ENCODE peak calls at places on chromosomes 7 and 10, in five cellular contexts. X, O, R, D and V are unnamed samples.

GRCh38 chr10:74936577-74937445 is 110.4 kb downstream of the KAT6B start:
- DNase-seq in X (no peak), R (no peak), O (no peak), D (no peak), V (no peak)

GRCh38 chr10:115073796-115074195 is 19.4 kb upstream of the ATRNL1 start:
- DNase-seq in O (no peak), X (no peak), D (no peak), R (no peak), V (no peak)

GRCh38 chr10:59536151-59536550 is 173.5 kb downstream of the SLC16A9 start:
- DNase-seq in D (peak), X (no peak), O (no peak), R (no peak), V (peak)

GRCh38 chr7:131845573-131846337 is 289.3 kb upstream of the PODXL start:
- DNase-seq in O (no peak), R (no peak), X (no peak), D (no peak), V (no peak)

GRCh38 chr10:132392811-132393694 is 3.9 kb upstream of the PWWP2B start:
- DNase-seq in O (no peak), X (no peak), R (no peak), D (peak), V (peak)

GRCh38 chr10:112687647-112688046 is 240.6 kb downstream of the VTI1A start:
- DNase-seq in D (no peak), O (no peak), X (no peak), R (no peak), V (peak)

GRCh38 chr7:141076377-141076776 is 2.5 kb downstream of the TMEM178B start:
- DNase-seq in X (no peak), D (no peak), O (peak), R (no peak), V (no peak)

GRCh38 chr10:116925061-116925460 is 75.8 kb downstream of the ENO4 start:
- DNase-seq in X (no peak), D (no peak), O (no peak), R (no peak), V (no peak)

GRCh38 chr10:52740913-52741675 is 31.5 kb downstream of the MBL2 start:
- DNase-seq in R (peak), D (peak), X (peak), O (peak), V (peak)

GRCh38 chr10:22042557-22043326 is 39.2 kb upstream of the DNAJC1 start:
- DNase-seq in X (peak), R (peak), D (no peak), O (peak), V (no peak)

GRCh38 chr10:90920986-90921643 is at the start of gene ANKRD1:
- DNase-seq in O (peak), D (peak), X (peak), R (peak), V (peak)

GRCh38 chr10:98800263-98800662 is 353.5 kb upstream of the HPS1 start:
- DNase-seq in R (no peak), O (no peak), D (no peak), X (no peak), V (no peak)

GRCh38 chr7:1110358-1110757 is 22.4 kb downstream of the GPER1 start:
- DNase-seq in X (no peak), O (no peak), D (no peak), R (no peak), V (no peak)

GRCh38 chr7:15747187-15748111 is 61.0 kb upstream of the MEOX2 start:
- DNase-seq in X (no peak), R (no peak), D (no peak), O (no peak), V (peak)

GRCh38 chr10:131569851-131570715 is 258.6 kb upstream of the TCERG1L start:
- DNase-seq in R (peak), X (peak), O (peak), D (no peak), V (no peak)

GRCh38 chr7:134741901-134742635 is 37.4 kb upstream of the CALD1 start:
- DNase-seq in R (peak), D (peak), O (no peak), X (peak), V (peak)

GRCh38 chr7:81484266-81484665 is 285.6 kb downstream of the HGF start:
- DNase-seq in R (no peak), O (no peak), D (peak), X (peak), V (peak)

GRCh38 chr7:81488210-81488609 is 281.6 kb downstream of the HGF start:
- DNase-seq in D (no peak), X (no peak), R (no peak), O (no peak), V (no peak)

GRCh38 chr7:81491573-81491972 is 278.3 kb downstream of the HGF start:
- DNase-seq in R (no peak), O (no peak), D (no peak), X (no peak), V (no peak)

GRCh38 chr7:81492240-81492639 is 277.6 kb downstream of the HGF start:
- DNase-seq in X (no peak), R (no peak), D (no peak), O (no peak), V (no peak)

GRCh38 chr7:81487512-81487911 is 282.3 kb downstream of the HGF start:
- DNase-seq in D (no peak), R (no peak), O (no peak), X (no peak), V (no peak)
- H2BK12ac ChIP-seq in D (no peak), R (no peak), O (no peak), X (no peak), V (no peak)

GRCh38 chr7:44847509-44847919 is 373 bp downstream of the H2AZ2 start:
- DNase-seq in X (no peak), R (peak), O (no peak), D (peak), V (peak)
- H4K8ac ChIP-seq in X (no peak), R (peak), O (no peak), D (peak), V (peak)

GRCh38 chr7:74003609-74004008 is 24.4 kb upstream of the ELN start:
- DNase-seq in R (no peak), O (no peak), D (no peak), X (no peak), V (no peak)

GRCh38 chr7:74001150-74001494 is 26.9 kb upstream of the ELN start:
- DNase-seq in X (no peak), O (no peak), R (no peak), D (no peak), V (no peak)

GRCh38 chr7:74000489-74001149 is 27.4 kb upstream of the ELN start:
- DNase-seq in O (no peak), D (no peak), R (no peak), X (no peak), V (no peak)

GRCh38 chr7:74002474-74003017 is 25.4 kb upstream of the ELN start:
- DNase-seq in X (no peak), R (no peak), D (peak), O (no peak), V (peak)

GRCh38 chr7:73999664-74000420 is 28.1 kb upstream of the ELN start:
- DNase-seq in O (no peak), R (no peak), D (no peak), X (no peak), V (no peak)
- H3K14ac ChIP-seq in O (peak), R (no peak), D (no peak), X (no peak), V (no peak)

DNA sequence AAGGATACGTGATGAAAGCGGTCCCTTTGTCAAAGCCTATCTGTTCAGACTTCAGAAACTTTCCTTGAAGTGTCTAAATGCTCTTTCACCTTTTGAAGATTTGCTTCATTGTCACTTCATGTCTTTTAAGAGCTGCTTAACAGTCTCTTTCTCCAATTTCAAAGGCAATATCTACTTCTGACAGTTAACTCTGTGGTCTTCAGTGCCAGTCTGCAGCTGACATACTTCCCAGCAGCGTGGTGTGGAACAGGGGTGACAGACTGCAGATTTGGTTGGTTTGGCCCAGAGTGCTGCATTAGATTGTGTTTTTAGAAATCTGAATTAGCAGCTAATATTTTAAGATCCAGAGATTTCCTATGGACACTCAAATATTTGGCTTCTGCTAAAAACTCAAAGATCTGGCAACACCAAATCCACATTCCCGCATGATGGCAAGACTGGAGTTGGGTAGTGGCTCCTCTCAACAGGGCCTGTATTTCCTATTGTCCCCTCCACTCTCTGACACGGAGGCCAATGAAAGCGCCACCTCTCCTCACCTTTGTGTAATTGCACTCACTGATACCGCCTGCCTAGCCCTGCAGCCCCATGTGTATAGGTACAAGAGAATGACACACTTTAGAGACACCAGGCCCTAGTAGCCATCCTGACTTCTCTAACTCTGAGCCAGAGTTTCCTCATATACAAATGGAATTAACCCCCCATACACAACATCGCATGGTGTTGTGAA is 11.5 kb downstream of the SCRN1 start:
- DNase-seq in D (no peak), X (peak), R (no peak), O (peak), V (no peak)
- H2BK12ac ChIP-seq in D (no peak), X (no peak), R (no peak), O (no peak), V (no peak)

DNA sequence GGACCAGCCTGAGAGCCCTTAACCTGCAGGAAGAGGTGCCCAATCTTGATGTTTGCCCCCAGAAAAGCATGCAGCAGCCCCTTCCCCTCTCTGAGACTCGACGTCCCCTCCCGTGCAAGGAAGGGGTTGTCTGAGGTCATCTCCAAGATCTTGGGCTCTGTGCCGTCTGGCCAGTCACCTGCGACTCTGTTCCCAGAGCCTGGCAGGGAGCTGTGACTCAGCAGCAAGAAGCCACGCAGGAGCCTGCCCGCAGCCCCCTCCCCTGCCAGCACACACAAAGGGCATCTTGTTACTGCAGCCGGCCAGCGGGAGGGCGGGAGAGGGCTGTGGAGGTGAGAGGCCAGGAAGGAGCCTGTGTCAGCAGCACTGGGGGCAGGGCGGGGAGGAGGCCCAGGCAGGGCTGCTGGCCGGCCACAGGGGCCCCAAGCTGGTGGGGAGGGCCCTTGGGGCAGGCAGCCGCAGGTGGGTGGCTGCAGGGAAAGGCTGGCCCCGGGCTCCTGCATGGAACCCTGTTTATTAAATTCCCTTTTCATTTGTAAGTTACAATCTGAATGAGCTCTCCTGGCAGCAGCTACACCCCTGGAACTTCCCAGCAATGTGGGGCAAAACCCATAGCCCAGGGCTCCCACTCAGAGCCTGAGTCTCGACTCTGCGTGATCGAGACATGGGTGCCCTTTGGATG is 103.7 kb upstream of the ZMIZ1 start:
- DNase-seq in X (peak), D (peak), R (peak), O (peak), V (peak)
- H4K8ac ChIP-seq in X (no peak), D (no peak), R (no peak), O (no peak), V (peak)

DNA sequence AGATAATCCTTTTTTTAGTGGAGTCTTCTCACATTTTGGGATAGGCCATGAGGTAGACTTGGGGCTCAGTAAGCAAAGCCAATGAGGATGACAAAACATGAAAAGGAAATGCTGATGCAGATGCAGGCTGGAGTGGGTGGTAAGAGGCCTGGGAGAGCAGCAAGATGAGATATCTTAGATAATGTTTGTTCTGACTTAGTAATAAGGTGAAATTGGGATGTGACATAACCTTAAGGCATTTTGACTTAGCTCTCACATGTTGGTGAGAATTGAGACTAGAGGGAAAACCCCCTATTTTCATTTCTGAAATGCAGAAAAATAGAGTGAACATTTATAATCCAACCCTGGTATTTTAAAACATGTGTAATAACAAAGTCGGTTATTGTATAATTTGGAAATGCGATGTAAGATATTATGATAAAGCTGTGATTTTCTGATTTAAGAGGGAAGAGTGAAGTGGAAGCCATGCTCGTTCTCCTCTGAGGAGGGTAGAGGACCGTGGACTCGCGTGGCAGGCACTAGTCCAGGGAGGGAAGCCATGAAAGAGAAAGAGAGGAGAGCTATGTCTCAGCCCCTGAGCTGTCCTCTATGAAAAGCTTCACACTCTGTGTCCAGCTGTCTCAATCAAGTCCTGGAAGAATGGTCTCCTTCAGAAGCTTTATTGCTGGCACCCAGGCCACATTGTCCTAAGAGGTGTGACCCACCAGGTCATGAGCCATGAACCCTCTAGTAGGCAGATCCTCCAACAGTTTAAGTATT is 57.3 kb downstream of the ST7 start:
- DNase-seq in R (no peak), O (no peak), D (no peak), X (no peak), V (no peak)
- H3K14ac ChIP-seq in R (no peak), O (no peak), D (no peak), X (no peak), V (no peak)

GRCh38 chr7:45240187-45240776 is 82.7 kb downstream of the RAMP3 start:
- DNase-seq in X (no peak), D (no peak), O (no peak), R (no peak), V (no peak)

GRCh38 chr7:45238806-45239205 is 81.2 kb downstream of the RAMP3 start:
- DNase-seq in O (no peak), R (no peak), X (no peak), D (no peak), V (no peak)

GRCh38 chr7:45237788-45238461 is 80.3 kb downstream of the RAMP3 start:
- DNase-seq in D (no peak), O (no peak), X (no peak), R (no peak), V (no peak)

GRCh38 chr7:45240926-45241325 is 83.3 kb downstream of the RAMP3 start:
- DNase-seq in O (no peak), D (no peak), R (no peak), X (no peak), V (no peak)

DNA sequence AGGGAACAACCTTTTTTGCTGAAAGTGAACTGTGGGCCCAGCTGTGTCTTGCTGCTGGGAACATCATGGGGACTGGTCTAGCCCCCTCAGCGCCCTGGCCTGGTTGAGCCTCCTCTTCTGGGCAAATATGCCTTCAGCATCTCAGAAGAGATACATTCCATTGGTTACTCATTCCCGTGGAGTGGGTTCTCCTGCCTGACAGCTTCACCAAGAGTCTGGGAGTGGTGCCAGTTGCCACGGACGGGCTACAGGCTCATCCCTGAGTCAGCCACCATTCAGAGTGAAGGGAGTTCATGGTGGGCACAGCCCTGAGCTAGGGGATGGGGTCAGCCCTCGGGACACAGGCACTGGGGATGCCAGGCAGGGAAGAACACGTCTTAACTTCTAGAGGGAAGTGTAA is 81.9 kb downstream of the RAMP3 start:
- DNase-seq in R (no peak), O (no peak), D (no peak), X (no peak), V (no peak)
- H2BK12ac ChIP-seq in R (no peak), O (no peak), D (no peak), X (no peak), V (no peak)

GRCh38 chr10:102432162-102432950 is at the start of gene CUEDC2:
- DNase-seq in X (peak), R (peak), O (peak), D (peak), V (peak)
- H4K8ac ChIP-seq in X (no peak), R (peak), O (no peak), D (peak), V (peak)

DNA sequence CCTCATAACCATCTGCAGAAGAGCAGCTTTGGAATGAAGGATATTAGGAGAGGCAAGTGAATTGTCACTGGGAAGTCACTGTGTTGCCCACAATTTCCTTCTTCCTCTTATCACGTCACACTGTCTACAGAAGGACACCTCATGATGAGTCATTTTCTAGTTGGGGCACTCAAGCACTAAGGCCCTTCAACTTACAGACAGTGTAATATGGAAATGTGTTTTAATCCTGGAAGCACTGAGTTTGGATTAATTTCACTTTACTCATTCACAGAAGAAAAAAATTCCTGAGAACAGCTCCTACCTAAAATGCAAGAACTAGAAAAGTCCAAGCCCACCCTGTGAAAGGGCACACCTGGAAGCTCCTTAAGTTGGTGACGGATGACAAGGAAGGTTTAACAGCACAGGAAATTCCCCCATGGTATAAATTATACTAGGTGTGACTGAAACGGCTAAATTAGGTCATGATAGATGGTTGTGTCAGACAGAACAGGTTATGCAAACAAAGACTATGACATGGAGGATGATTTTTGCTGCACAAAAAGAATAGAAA is 56.6 kb downstream of the PARD3 start:
- DNase-seq in R (no peak), O (no peak), D (peak), X (no peak), V (peak)
- H3K14ac ChIP-seq in R (no peak), O (no peak), D (no peak), X (no peak), V (no peak)